ENCODE peak calls at places on chromosomes 6 and 20, in nine cellular contexts. O is astrocyte of the cerebellum, W is Calu3, V is GM23248, X is SK-MEL-5, Z is PC-3, N is A673, R is SW 1271, L is heart left ventricle. H is an unnamed sample.

GRCh38 chr6:117531346-117531745 is 48.9 kb downstream of the DCBLD1 start:
- DNase-seq in O (no peak), W (no peak), V (peak; percentile 60), X (no peak), Z (no peak), N (peak; percentile 78), R (no peak), L (no peak), H (no peak)

GRCh38 chr6:143965503-143966171 is 42.4 kb downstream of the PLAGL1 start:
- DNase-seq in O (peak; percentile 76), W (no peak), V (peak; percentile 57), X (no peak), Z (peak; percentile 23), N (no peak), R (no peak), L (no peak), H (no peak)

GRCh38 chr6:118813795-118814194 is 80.2 kb upstream of the ASF1A start:
- DNase-seq in O (no peak), W (no peak), V (peak; percentile 61), X (no peak), Z (no peak), N (no peak), R (no peak), L (no peak), H (no peak)

GRCh38 chr6:148463671-148464070 is 121.0 kb downstream of the SASH1 start:
- DNase-seq in O (no peak), W (no peak), V (no peak), X (no peak), Z (no peak), N (no peak), R (no peak), L (no peak), H (no peak)

GRCh38 chr6:21101694-21102093 is 491.9 kb upstream of the SOX4 start:
- DNase-seq in O (no peak), W (no peak), V (no peak), X (no peak), Z (no peak), N (no peak), R (no peak), L (no peak), H (no peak)

GRCh38 chr20:53859684-53860083 is 210.7 kb downstream of the BCAS1 start:
- DNase-seq in O (no peak), W (no peak), V (peak; percentile 39), X (no peak), Z (no peak), N (no peak), R (no peak), L (peak; percentile 79), H (peak; percentile 15)

GRCh38 chr6:159221486-159222170 is 52.4 kb downstream of the FNDC1 start:
- DNase-seq in O (no peak), W (no peak), V (no peak), X (no peak), Z (no peak), N (no peak), R (no peak), L (no peak), H (no peak)

GRCh38 chr20:18058661-18059467 is 1.1 kb upstream of the OVOL2 start:
- DNase-seq in O (no peak), W (peak; percentile 45), V (peak; percentile 27), X (no peak), Z (peak; percentile 86), N (no peak), R (no peak), L (no peak), H (no peak)

GRCh38 chr6:116034327-116034726 is 26.4 kb downstream of the FRK start:
- DNase-seq in O (no peak), W (no peak), V (peak; percentile 44), X (no peak), Z (peak; percentile 30), N (peak; percentile 60), R (no peak), L (no peak), H (peak; percentile 76)

H was measured in pons.